ENCODE peak calls at places on chromosome 6, in seven cellular contexts. F is IMR-90, Y is GM12878, I is A549, Z is K562, C is H1, X is HepG2. R is an unnamed sample.

GRCh38 chr6:37525460-37526357 is 26.0 kb upstream of the CCDC167 start:
- DNase-seq in C (peak), Y (no peak), I (no peak), X (no peak), Z (peak), F (peak), R (no peak)

GRCh38 chr6:81696505-81696904 is 56.0 kb downstream of the TENT5A start:
- DNase-seq in I (peak), X (peak), C (no peak), Y (no peak), Z (no peak), F (peak), R (no peak)

GRCh38 chr6:13733178-13733851 is 21.7 kb upstream of the RANBP9 start:
- DNase-seq in F (peak), I (peak), Y (no peak), X (peak), C (no peak), Z (peak), R (no peak)

GRCh38 chr6:168026925-168027324 is 29.5 kb downstream of the KIF25 start:
- DNase-seq in X (no peak), C (no peak), Y (no peak), I (no peak), Z (no peak), F (no peak), R (no peak)

GRCh38 chr6:56775498-56776166 is 132.9 kb upstream of the DST start:
- DNase-seq in F (no peak), X (no peak), I (no peak), Z (no peak), C (no peak), Y (no peak), R (no peak)

GRCh38 chr6:2396856-2397640 is 151.6 kb upstream of the GMDS start:
- DNase-seq in Y (no peak), Z (no peak), C (no peak), X (no peak), F (peak), I (no peak), R (no peak)

GRCh38 chr6:90388395-90388794 is 91.8 kb upstream of the BACH2 start:
- DNase-seq in C (no peak), I (no peak), Y (no peak), F (no peak), X (no peak), Z (no peak), R (no peak)

GRCh38 chr6:34391023-34391485 is 1.4 kb downstream of the NUDT3 start:
- DNase-seq in Y (no peak), I (peak), C (no peak), F (peak), Z (peak), X (peak), R (no peak)

GRCh38 chr6:83047065-83047754 is 18.4 kb downstream of the UBE3D start:
- DNase-seq in C (peak), Y (no peak), Z (no peak), I (no peak), F (no peak), X (peak), R (no peak)

GRCh38 chr6:132369526-132369925 is 31.7 kb downstream of the MOXD1 start:
- DNase-seq in X (no peak), F (peak), Z (no peak), I (no peak), Y (no peak), C (no peak), R (no peak)

GRCh38 chr6:21593412-21593926 is at the start of gene SOX4:
- DNase-seq in F (peak), C (peak), Y (peak), X (peak), Z (peak), I (peak), R (peak)

GRCh38 chr6:81491486-81492101 is 260.9 kb downstream of the TENT5A start:
- DNase-seq in C (no peak), Y (no peak), X (peak), F (no peak), I (no peak), Z (no peak), R (no peak)

GRCh38 chr6:138420356-138420755 is 16.3 kb downstream of the HEBP2 start:
- DNase-seq in F (no peak), Y (no peak), X (no peak), Z (no peak), I (no peak), C (no peak), R (no peak)

GRCh38 chr6:37005827-37006514 is 516 bp downstream of the FGD2 start:
- DNase-seq in F (no peak), Z (no peak), Y (no peak), X (no peak), C (no peak), I (no peak), R (no peak)

GRCh38 chr6:45610832-45611231 is 233.1 kb upstream of the SUPT3H start:
- DNase-seq in C (no peak), Y (no peak), Z (no peak), X (no peak), F (no peak), I (no peak), R (no peak)

GRCh38 chr6:108968746-108969316 is 120.6 kb downstream of the ARMC2 start:
- DNase-seq in I (no peak), X (no peak), C (no peak), Y (no peak), Z (no peak), F (no peak), R (no peak)

GRCh38 chr6:69818223-69818930 is 21.6 kb upstream of the LMBRD1 start:
- DNase-seq in I (no peak), Z (no peak), Y (no peak), X (no peak), C (no peak), F (no peak), R (no peak)

GRCh38 chr6:56072856-56073255 is 174.5 kb downstream of the COL21A1 start:
- DNase-seq in Z (no peak), X (no peak), Y (no peak), I (no peak), C (no peak), F (no peak), R (no peak)

GRCh38 chr6:134340574-134340973 is 22.7 kb upstream of the SGK1 start:
- DNase-seq in X (no peak), I (no peak), Z (no peak), C (no peak), F (no peak), Y (no peak), R (no peak)

GRCh38 chr6:45835725-45836437 is 179.8 kb downstream of the CLIC5 start:
- DNase-seq in X (no peak), Y (no peak), I (no peak), C (no peak), Z (no peak), F (no peak), R (no peak)

GRCh38 chr6:215335-216034 is 76.8 kb upstream of the DUSP22 start:
- DNase-seq in Z (no peak), Y (peak), C (no peak), X (no peak), F (peak), I (no peak), R (no peak)

DNA sequence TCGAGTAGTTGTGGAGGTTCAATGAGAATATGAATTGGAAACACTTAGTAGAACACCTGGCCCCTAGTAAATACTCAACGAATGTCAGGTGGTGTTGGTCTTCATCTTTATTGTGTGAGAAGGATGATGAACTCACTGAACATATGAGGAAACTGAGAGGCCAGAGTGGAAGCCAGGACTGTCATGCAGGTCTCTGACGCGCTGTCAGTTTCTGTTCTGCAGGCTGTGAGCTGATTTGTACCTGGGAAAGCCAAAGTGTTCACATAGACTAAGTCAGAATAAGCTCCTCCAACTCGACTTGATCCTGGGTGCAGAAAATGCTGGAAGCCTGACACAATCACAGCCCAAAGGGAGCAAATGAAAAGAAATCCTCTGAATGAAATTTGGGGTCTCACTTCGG is 222.2 kb downstream of the LY86 start:
- DNase-seq in I (no peak), F (no peak), Z (no peak), C (no peak), X (no peak), Y (no peak), R (no peak)
- TF ChIP-seq CEBPB in I (no peak), F (no peak), Z (no peak), C (no peak), X (no peak), Y (no peak), R (no peak)

GRCh38 chr6:38593419-38593818 is 46.3 kb downstream of the BTBD9 start:
- DNase-seq in X (no peak), Y (no peak), I (no peak), Z (no peak), C (no peak), F (peak), R (no peak)
- TF ChIP-seq CEBPB in X (no peak), Y (no peak), I (no peak), Z (no peak), C (no peak), F (peak), R (no peak)

GRCh38 chr6:29696147-29697129 is 15.5 kb upstream of the ZFP57 start:
- DNase-seq in X (no peak), Z (peak), F (no peak), C (peak), Y (no peak), I (peak), R (no peak)
- TF ChIP-seq CEBPB in X (no peak), Z (peak), F (no peak), C (no peak), Y (no peak), I (no peak), R (no peak)

GRCh38 chr6:119142637-119143036 is 64.2 kb upstream of the FAM184A start:
- DNase-seq in X (no peak), Y (no peak), C (no peak), F (no peak), I (no peak), Z (no peak), R (no peak)

GRCh38 chr6:119145111-119145510 is 66.6 kb upstream of the FAM184A start:
- DNase-seq in Z (no peak), Y (no peak), C (peak), X (no peak), I (no peak), F (no peak), R (no peak)

GRCh38 chr6:119138906-119139541 is 60.6 kb upstream of the FAM184A start:
- DNase-seq in X (no peak), I (no peak), F (no peak), C (no peak), Z (peak), Y (no peak), R (no peak)

GRCh38 chr6:119140471-119141165 is 62.2 kb upstream of the FAM184A start:
- DNase-seq in C (peak), Z (no peak), F (no peak), Y (no peak), X (no peak), I (no peak), R (no peak)

DNA sequence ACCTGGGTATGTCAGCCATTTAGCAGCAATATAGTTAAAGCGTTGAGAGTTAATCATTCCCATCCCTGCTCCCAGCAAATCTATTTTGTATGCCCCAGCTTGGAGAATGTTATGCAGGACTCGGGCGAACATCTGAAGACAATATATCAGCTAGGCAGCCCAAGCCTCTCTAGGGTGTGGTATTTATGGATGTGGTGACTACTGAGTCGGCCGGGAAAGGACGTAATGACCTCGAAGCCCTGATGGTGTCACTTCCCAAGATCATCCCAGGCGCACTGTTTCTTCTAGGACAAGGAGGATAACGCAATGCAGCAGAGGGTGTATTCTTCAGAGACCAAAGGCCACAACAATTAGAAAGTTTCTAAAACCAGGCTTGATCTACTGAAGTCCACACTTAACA is 63.6 kb upstream of the FAM184A start:
- DNase-seq in X (no peak), C (peak), Z (no peak), Y (no peak), F (no peak), I (no peak), R (no peak)
- TF ChIP-seq CEBPB in X (no peak), C (no peak), Z (no peak), Y (no peak), F (no peak), I (no peak), R (no peak)

DNA sequence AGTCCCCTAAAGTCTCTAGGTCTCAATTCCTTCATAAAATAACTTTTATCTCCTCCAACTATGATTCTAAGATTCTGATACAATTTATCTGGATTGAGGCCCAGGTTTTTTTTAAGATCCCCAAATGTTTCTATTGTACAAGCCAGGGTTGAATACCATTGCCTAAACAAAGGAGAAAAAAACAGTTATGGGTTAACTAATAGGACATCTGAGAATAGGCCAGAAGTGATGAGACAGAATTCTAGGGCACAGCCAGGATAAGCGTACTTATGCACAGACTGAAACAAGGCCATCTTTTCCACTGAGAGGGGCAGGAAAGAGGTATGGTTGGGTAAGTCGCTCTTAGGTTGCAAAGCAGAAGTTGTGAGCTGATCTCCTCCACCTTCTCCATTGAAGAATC is 26.4 kb downstream of the EPB41L2 start:
- DNase-seq in C (no peak), F (no peak), X (no peak), I (no peak), Y (no peak), Z (no peak), R (no peak)
- TF ChIP-seq CEBPB in C (no peak), F (no peak), X (no peak), I (no peak), Y (no peak), Z (no peak), R (no peak)

GRCh38 chr6:68139130-68139529 is 496.0 kb upstream of the ADGRB3 start:
- DNase-seq in I (no peak), Z (no peak), Y (no peak), F (no peak), X (no peak), C (no peak), R (no peak)
- TF ChIP-seq CEBPB in I (no peak), Z (no peak), Y (no peak), F (no peak), X (no peak), C (no peak), R (no peak)

GRCh38 chr6:164439331-164439730 is 870.1 kb downstream of the C6orf118 start:
- DNase-seq in Z (no peak), X (no peak), Y (no peak), I (no peak), F (no peak), C (no peak), R (no peak)

GRCh38 chr6:164436976-164437375 is 872.4 kb downstream of the C6orf118 start:
- DNase-seq in C (no peak), X (no peak), I (no peak), F (no peak), Y (no peak), Z (peak), R (no peak)

DNA sequence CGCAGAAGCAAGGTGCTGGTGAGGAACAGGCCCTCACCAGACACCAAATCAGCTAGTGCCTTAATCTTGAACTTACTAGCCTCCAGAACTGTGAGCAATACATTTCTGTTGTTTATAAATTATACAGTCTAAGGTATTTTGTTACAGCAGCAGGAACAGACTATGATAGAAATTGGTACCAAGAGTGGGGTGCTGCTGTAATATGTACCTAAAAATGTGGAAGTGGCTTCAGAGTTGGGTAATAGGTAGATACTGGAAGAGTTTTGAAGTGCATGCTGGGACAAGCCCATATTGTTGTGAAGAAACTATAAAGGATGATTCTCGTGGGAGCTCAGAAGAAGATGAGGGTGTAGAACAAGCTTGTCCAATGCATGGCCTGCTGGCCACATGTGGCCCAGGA is 866.8 kb downstream of the C6orf118 start:
- DNase-seq in Z (no peak), Y (no peak), X (no peak), F (no peak), C (no peak), I (no peak), R (no peak)
- TF ChIP-seq CEBPB in Z (no peak), Y (no peak), X (no peak), F (no peak), C (no peak), I (no peak), R (no peak)

R was measured in HCT116.